ENCODE peak calls at places on chromosome 4, in nine cellular contexts. One of them, this sample, is unnamed.

GRCh38 chr4:52187603-52188002 is 136.5 kb downstream of the SPATA18 start:
- DNase-seq in epithelial cell of proximal tubule: no peak
- DNase-seq in GM23338: no peak
- DNase-seq in SK-N-SH: no peak
- DNase-seq in pancreas: no peak
- DNase-seq in cardiac fibroblast: no peak
- DNase-seq in tibial nerve: no peak
- DNase-seq in PC-3: no peak
- DNase-seq in fibroblast of mammary gland: no peak
- DNase-seq in this sample: no peak

GRCh38 chr4:166512267-166512666 is 639.2 kb downstream of the TLL1 start:
- DNase-seq in epithelial cell of proximal tubule: no peak
- DNase-seq in GM23338: no peak
- DNase-seq in SK-N-SH: no peak
- DNase-seq in pancreas: no peak
- DNase-seq in cardiac fibroblast: no peak
- DNase-seq in tibial nerve: no peak
- DNase-seq in PC-3: no peak
- DNase-seq in fibroblast of mammary gland: no peak
- DNase-seq in this sample: no peak

GRCh38 chr4:75037253-75037652 is 104.3 kb downstream of the PARM1 start:
- DNase-seq in epithelial cell of proximal tubule: no peak
- DNase-seq in GM23338: no peak
- DNase-seq in SK-N-SH: no peak
- DNase-seq in pancreas: no peak
- DNase-seq in cardiac fibroblast: no peak
- DNase-seq in tibial nerve: peak; percentile 19
- DNase-seq in PC-3: no peak
- DNase-seq in fibroblast of mammary gland: no peak
- DNase-seq in this sample: no peak

GRCh38 chr4:93384897-93385296 is 443.7 kb upstream of the ATOH1 start:
- DNase-seq in epithelial cell of proximal tubule: peak; percentile 18
- DNase-seq in GM23338: no peak
- DNase-seq in SK-N-SH: no peak
- DNase-seq in pancreas: no peak
- DNase-seq in cardiac fibroblast: no peak
- DNase-seq in tibial nerve: no peak
- DNase-seq in PC-3: peak; percentile 65
- DNase-seq in fibroblast of mammary gland: no peak
- DNase-seq in this sample: peak; percentile 21

GRCh38 chr4:24209891-24210290 is 320.0 kb upstream of the PPARGC1A start:
- DNase-seq in epithelial cell of proximal tubule: peak; percentile 51
- DNase-seq in GM23338: no peak
- DNase-seq in SK-N-SH: no peak
- DNase-seq in pancreas: no peak
- DNase-seq in cardiac fibroblast: no peak
- DNase-seq in tibial nerve: no peak
- DNase-seq in PC-3: no peak
- DNase-seq in fibroblast of mammary gland: peak; percentile 51
- DNase-seq in this sample: no peak

GRCh38 chr4:83560523-83560922 is 24.6 kb downstream of the GPAT3 start:
- DNase-seq in epithelial cell of proximal tubule: no peak
- DNase-seq in GM23338: no peak
- DNase-seq in SK-N-SH: no peak
- DNase-seq in pancreas: no peak
- DNase-seq in cardiac fibroblast: no peak
- DNase-seq in tibial nerve: no peak
- DNase-seq in PC-3: no peak
- DNase-seq in fibroblast of mammary gland: no peak
- DNase-seq in this sample: no peak

GRCh38 chr4:2441393-2442174 is 22.8 kb downstream of the CFAP99 start:
- DNase-seq in epithelial cell of proximal tubule: no peak
- DNase-seq in GM23338: peak; percentile 94
- DNase-seq in SK-N-SH: peak; percentile 83
- DNase-seq in pancreas: peak; percentile 61
- DNase-seq in cardiac fibroblast: peak; percentile 70
- DNase-seq in tibial nerve: no peak
- DNase-seq in PC-3: peak; percentile 70
- DNase-seq in fibroblast of mammary gland: peak; percentile 66
- DNase-seq in this sample: no peak

GRCh38 chr4:5203925-5204324 is 152.6 kb downstream of the STK32B start:
- DNase-seq in epithelial cell of proximal tubule: no peak
- DNase-seq in GM23338: no peak
- DNase-seq in SK-N-SH: no peak
- DNase-seq in pancreas: no peak
- DNase-seq in cardiac fibroblast: no peak
- DNase-seq in tibial nerve: no peak
- DNase-seq in PC-3: no peak
- DNase-seq in fibroblast of mammary gland: peak; percentile 18
- DNase-seq in this sample: no peak

GRCh38 chr4:5722328-5722727 is 11.3 kb downstream of the EVC start:
- DNase-seq in epithelial cell of proximal tubule: peak; percentile 99
- DNase-seq in GM23338: no peak
- DNase-seq in SK-N-SH: no peak
- DNase-seq in pancreas: peak; percentile 26
- DNase-seq in cardiac fibroblast: no peak
- DNase-seq in tibial nerve: no peak
- DNase-seq in PC-3: peak; percentile 76
- DNase-seq in fibroblast of mammary gland: peak; percentile 71
- DNase-seq in this sample: peak; percentile 99

GRCh38 chr4:152803541-152803940 is 23.8 kb downstream of the ARFIP1 start:
- DNase-seq in epithelial cell of proximal tubule: no peak
- DNase-seq in GM23338: no peak
- DNase-seq in SK-N-SH: no peak
- DNase-seq in pancreas: no peak
- DNase-seq in cardiac fibroblast: no peak
- DNase-seq in tibial nerve: no peak
- DNase-seq in PC-3: no peak
- DNase-seq in fibroblast of mammary gland: no peak
- DNase-seq in this sample: no peak

GRCh38 chr4:48129307-48130014 is 4.6 kb downstream of the TXK start:
- DNase-seq in epithelial cell of proximal tubule: no peak
- DNase-seq in GM23338: peak; percentile 49
- DNase-seq in SK-N-SH: no peak
- DNase-seq in pancreas: no peak
- DNase-seq in cardiac fibroblast: peak; percentile 13
- DNase-seq in tibial nerve: no peak
- DNase-seq in PC-3: peak; percentile 3
- DNase-seq in fibroblast of mammary gland: no peak
- DNase-seq in this sample: no peak

GRCh38 chr4:13483142-13484044 is 747 bp downstream of the RAB28 start:
- DNase-seq in epithelial cell of proximal tubule: no peak
- DNase-seq in GM23338: peak; percentile 75
- DNase-seq in SK-N-SH: peak; percentile 42
- DNase-seq in pancreas: no peak
- DNase-seq in cardiac fibroblast: peak; percentile 82
- DNase-seq in tibial nerve: no peak
- DNase-seq in PC-3: peak; percentile 32
- DNase-seq in fibroblast of mammary gland: peak; percentile 73
- DNase-seq in this sample: peak; percentile 29

GRCh38 chr4:139814285-139815015 is 148.8 kb downstream of the MGST2 start:
- DNase-seq in epithelial cell of proximal tubule: no peak
- DNase-seq in GM23338: no peak
- DNase-seq in SK-N-SH: no peak
- DNase-seq in pancreas: no peak
- DNase-seq in cardiac fibroblast: peak; percentile 57
- DNase-seq in tibial nerve: no peak
- DNase-seq in PC-3: no peak
- DNase-seq in fibroblast of mammary gland: peak; percentile 30
- DNase-seq in this sample: no peak

GRCh38 chr4:56051049-56051709 is 102.4 kb downstream of the CEP135 start:
- DNase-seq in epithelial cell of proximal tubule: no peak
- DNase-seq in GM23338: no peak
- DNase-seq in SK-N-SH: peak; percentile 67
- DNase-seq in pancreas: no peak
- DNase-seq in cardiac fibroblast: no peak
- DNase-seq in tibial nerve: no peak
- DNase-seq in PC-3: no peak
- DNase-seq in fibroblast of mammary gland: no peak
- DNase-seq in this sample: no peak

GRCh38 chr4:25504932-25505636 is 128.0 kb downstream of the ANAPC4 start:
- DNase-seq in epithelial cell of proximal tubule: no peak
- DNase-seq in GM23338: no peak
- DNase-seq in SK-N-SH: no peak
- DNase-seq in pancreas: no peak
- DNase-seq in cardiac fibroblast: no peak
- DNase-seq in tibial nerve: no peak
- DNase-seq in PC-3: no peak
- DNase-seq in fibroblast of mammary gland: no peak
- DNase-seq in this sample: no peak

GRCh38 chr4:223913-224497 is 81.3 kb downstream of the ZNF732 start:
- DNase-seq in epithelial cell of proximal tubule: no peak
- DNase-seq in GM23338: no peak
- DNase-seq in SK-N-SH: no peak
- DNase-seq in pancreas: no peak
- DNase-seq in cardiac fibroblast: no peak
- DNase-seq in tibial nerve: no peak
- DNase-seq in PC-3: no peak
- DNase-seq in fibroblast of mammary gland: no peak
- DNase-seq in this sample: no peak

GRCh38 chr4:80240976-80241375 is 25.5 kb upstream of the FGF5 start:
- DNase-seq in epithelial cell of proximal tubule: no peak
- DNase-seq in GM23338: no peak
- DNase-seq in SK-N-SH: no peak
- DNase-seq in pancreas: no peak
- DNase-seq in cardiac fibroblast: no peak
- DNase-seq in tibial nerve: no peak
- DNase-seq in PC-3: no peak
- DNase-seq in fibroblast of mammary gland: peak; percentile 34
- DNase-seq in this sample: no peak

GRCh38 chr4:72451349-72451748 is 117.7 kb downstream of the ADAMTS3 start:
- DNase-seq in epithelial cell of proximal tubule: no peak
- DNase-seq in GM23338: no peak
- DNase-seq in SK-N-SH: no peak
- DNase-seq in pancreas: peak; percentile 7
- DNase-seq in cardiac fibroblast: peak; percentile 28
- DNase-seq in tibial nerve: peak; percentile 29
- DNase-seq in PC-3: no peak
- DNase-seq in fibroblast of mammary gland: peak; percentile 19
- DNase-seq in this sample: no peak

GRCh38 chr4:73729534-73730165 is 10.7 kb upstream of the CXCL8 start:
- DNase-seq in epithelial cell of proximal tubule: no peak
- DNase-seq in GM23338: peak; percentile 84
- DNase-seq in SK-N-SH: peak; percentile 28
- DNase-seq in pancreas: peak; percentile 68
- DNase-seq in cardiac fibroblast: peak; percentile 95
- DNase-seq in tibial nerve: peak; percentile 55
- DNase-seq in PC-3: peak; percentile 93
- DNase-seq in fibroblast of mammary gland: peak; percentile 95
- DNase-seq in this sample: no peak

GRCh38 chr4:67549123-67549522 is 3.8 kb upstream of the CENPC start:
- DNase-seq in epithelial cell of proximal tubule: no peak
- DNase-seq in GM23338: no peak
- DNase-seq in SK-N-SH: peak; percentile 21
- DNase-seq in pancreas: no peak
- DNase-seq in cardiac fibroblast: peak; percentile 60
- DNase-seq in tibial nerve: no peak
- DNase-seq in PC-3: peak; percentile 70
- DNase-seq in fibroblast of mammary gland: peak; percentile 45
- DNase-seq in this sample: no peak

GRCh38 chr4:112312610-112313239 is 15.6 kb downstream of the ALPK1 start:
- DNase-seq in epithelial cell of proximal tubule: no peak
- DNase-seq in GM23338: no peak
- DNase-seq in SK-N-SH: no peak
- DNase-seq in pancreas: no peak
- DNase-seq in cardiac fibroblast: no peak
- DNase-seq in tibial nerve: no peak
- DNase-seq in PC-3: no peak
- DNase-seq in fibroblast of mammary gland: no peak
- DNase-seq in this sample: no peak
- H3K4me3 ChIP-seq in epithelial cell of proximal tubule: no peak overlapping the region
- H3K4me3 ChIP-seq in GM23338: no peak overlapping the region
- H3K4me3 ChIP-seq in SK-N-SH: no peak overlapping the region
- H3K4me3 ChIP-seq in pancreas: no peak overlapping the region
- H3K4me3 ChIP-seq in cardiac fibroblast: no peak overlapping the region
- H3K4me3 ChIP-seq in tibial nerve: no peak overlapping the region
- H3K4me3 ChIP-seq in PC-3: no peak overlapping the region
- H3K4me3 ChIP-seq in fibroblast of mammary gland: no peak overlapping the region
- H3K4me3 ChIP-seq in this sample: no peak overlapping the region

GRCh38 chr4:39464886-39465501 is 6.1 kb downstream of the LIAS start:
- DNase-seq in epithelial cell of proximal tubule: no peak
- DNase-seq in GM23338: no peak
- DNase-seq in SK-N-SH: peak; percentile 81
- DNase-seq in pancreas: no peak
- DNase-seq in cardiac fibroblast: peak; percentile 83
- DNase-seq in tibial nerve: no peak
- DNase-seq in PC-3: peak; percentile 32
- DNase-seq in fibroblast of mammary gland: peak; percentile 93
- DNase-seq in this sample: no peak
- TF ChIP-seq CTCF in epithelial cell of proximal tubule: no peak
- TF ChIP-seq CTCF in GM23338: no peak
- TF ChIP-seq CTCF in SK-N-SH: peak; percentile 48
- TF ChIP-seq CTCF in pancreas: no peak
- TF ChIP-seq CTCF in cardiac fibroblast: peak; percentile 11
- TF ChIP-seq CTCF in tibial nerve: no peak
- TF ChIP-seq CTCF in PC-3: peak; percentile 43
- TF ChIP-seq CTCF in fibroblast of mammary gland: peak; percentile 32
- TF ChIP-seq CTCF in this sample: peak; percentile 10

DNA sequence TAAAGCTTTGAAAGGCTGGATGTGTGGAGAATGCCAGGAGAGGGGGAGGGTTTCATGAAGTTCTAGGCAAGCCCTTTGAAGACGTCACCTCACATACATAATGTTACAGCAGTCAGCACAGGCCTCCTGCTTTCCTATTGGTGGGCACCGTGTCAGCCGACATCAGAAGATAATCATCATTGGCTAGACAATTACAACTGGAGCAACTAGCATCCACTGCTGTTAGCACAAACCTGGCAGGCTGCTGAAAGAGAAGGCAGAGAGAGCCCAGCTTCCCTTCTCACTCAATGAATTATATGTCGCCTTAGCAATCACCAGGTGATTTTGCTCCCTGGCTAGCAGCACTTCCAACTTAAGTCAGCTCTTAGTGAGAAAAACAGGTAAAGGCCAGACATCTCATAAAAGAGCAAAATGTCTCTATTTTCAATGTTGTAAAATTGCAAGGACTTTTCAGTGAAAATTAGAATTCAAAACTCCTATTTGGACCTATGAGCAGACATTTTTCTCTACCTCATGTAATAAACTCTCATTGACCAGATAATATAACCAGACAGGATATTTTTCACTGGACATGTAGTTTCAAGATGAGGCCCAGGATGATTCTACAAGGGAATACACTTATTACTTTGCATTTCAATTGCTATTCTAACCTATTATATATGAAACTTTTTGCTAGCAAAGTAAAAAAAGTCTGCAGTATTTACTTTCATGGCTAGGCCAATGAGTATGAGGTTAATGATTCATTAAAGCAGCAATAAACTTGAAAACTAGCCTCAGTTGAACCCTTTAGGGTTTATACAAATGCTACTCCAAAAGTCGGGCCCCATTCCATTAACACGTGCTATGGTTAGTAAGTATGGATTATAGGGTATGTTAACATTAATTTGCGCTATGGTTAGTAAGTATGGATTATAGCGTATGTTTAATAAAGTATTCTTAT is 4.3 kb downstream of the ELOVL6 start:
- DNase-seq in epithelial cell of proximal tubule: peak; percentile 71
- DNase-seq in GM23338: peak; percentile 89
- DNase-seq in SK-N-SH: peak; percentile 85
- DNase-seq in pancreas: peak; percentile 74
- DNase-seq in cardiac fibroblast: peak; percentile 98
- DNase-seq in tibial nerve: peak; percentile 42
- DNase-seq in PC-3: peak; percentile 55
- DNase-seq in fibroblast of mammary gland: peak; percentile 97
- DNase-seq in this sample: peak; percentile 97
- H3K4me3 ChIP-seq in epithelial cell of proximal tubule: no peak overlapping the region
- H3K4me3 ChIP-seq in GM23338: peak overlapping the region; percentile 96
- H3K4me3 ChIP-seq in SK-N-SH: no peak overlapping the region
- H3K4me3 ChIP-seq in pancreas: no peak overlapping the region
- H3K4me3 ChIP-seq in cardiac fibroblast: no peak overlapping the region
- H3K4me3 ChIP-seq in tibial nerve: no peak overlapping the region
- H3K4me3 ChIP-seq in PC-3: no peak overlapping the region
- H3K4me3 ChIP-seq in fibroblast of mammary gland: no peak overlapping the region
- H3K4me3 ChIP-seq in this sample: no peak overlapping the region

GRCh38 chr4:115629270-115629669 is 515.9 kb upstream of the NDST4 start:
- DNase-seq in epithelial cell of proximal tubule: no peak
- DNase-seq in GM23338: no peak
- DNase-seq in SK-N-SH: no peak
- DNase-seq in pancreas: no peak
- DNase-seq in cardiac fibroblast: no peak
- DNase-seq in tibial nerve: no peak
- DNase-seq in PC-3: no peak
- DNase-seq in fibroblast of mammary gland: no peak
- DNase-seq in this sample: no peak
- TF ChIP-seq CTCF in epithelial cell of proximal tubule: no peak
- TF ChIP-seq CTCF in GM23338: no peak
- TF ChIP-seq CTCF in SK-N-SH: no peak
- TF ChIP-seq CTCF in pancreas: no peak
- TF ChIP-seq CTCF in cardiac fibroblast: no peak
- TF ChIP-seq CTCF in tibial nerve: no peak
- TF ChIP-seq CTCF in PC-3: no peak
- TF ChIP-seq CTCF in fibroblast of mammary gland: no peak
- TF ChIP-seq CTCF in this sample: no peak